ENCODE peak calls at places on chromosome 18, in ten cellular contexts. I is esophagus muscularis mucosa; V is H7; D is activated naive CD4-positive, alpha-beta T cell treated with anti-CD3 and anti-CD28 coated beads for 36 hours; K is mesendoderm; S is iris pigment epithelial cell; J is prostate gland; X is hepatic stellate cell; A is hypothalamus; L is cardiac septum. R is an unnamed sample.

GRCh38 chr18:69996951-69997798 is 49.5 kb upstream of the CD226 start:
- DNase-seq in V (no peak), K (no peak), D (no peak), J (no peak), A (no peak), X (no peak), S (no peak), I (no peak), L (no peak), R (no peak)

GRCh38 chr18:25047983-25048382 is 304.0 kb downstream of the ZNF521 start:
- DNase-seq in X (no peak), J (no peak), D (no peak), S (no peak), V (peak), L (no peak), I (peak), A (no peak), K (peak), R (no peak)

GRCh38 chr18:35117951-35118411 is 76.8 kb downstream of the MAPRE2 start:
- DNase-seq in J (no peak), D (no peak), L (no peak), I (no peak), A (peak), S (peak), K (no peak), V (no peak), X (peak), R (peak)

GRCh38 chr18:26103579-26103978 is 13.2 kb upstream of the SS18 start:
- DNase-seq in J (no peak), S (no peak), D (peak), A (no peak), V (peak), K (peak), L (no peak), X (no peak), I (no peak), R (peak)

GRCh38 chr18:45562567-45563479 is 52.5 kb upstream of the SLC14A2 start:
- DNase-seq in K (no peak), V (no peak), J (no peak), A (no peak), D (no peak), I (no peak), X (no peak), S (peak), L (no peak), R (no peak)

GRCh38 chr18:46632401-46633089 is 24.5 kb downstream of the LOXHD1 start:
- DNase-seq in K (no peak), L (peak), I (no peak), S (peak), D (no peak), V (no peak), X (no peak), J (no peak), A (no peak), R (no peak)

GRCh38 chr18:5900249-5900648 is 4.9 kb upstream of the TMEM200C start:
- DNase-seq in K (peak), J (no peak), X (no peak), V (no peak), D (no peak), S (peak), I (no peak), A (no peak), L (no peak), R (no peak)

GRCh38 chr18:24631238-24632025 is 171.0 kb downstream of the HRH4 start:
- DNase-seq in A (no peak), X (no peak), L (no peak), D (peak), K (peak), J (no peak), S (no peak), I (peak), V (peak), R (no peak)

GRCh38 chr18:77635441-77635840 is 385.8 kb downstream of the GALR1 start:
- DNase-seq in A (no peak), L (no peak), K (no peak), I (peak), D (no peak), S (no peak), V (no peak), J (no peak), X (no peak), R (no peak)

GRCh38 chr18:22332590-22332989 is 85.1 kb downstream of the CTAGE1 start:
- DNase-seq in V (peak), X (no peak), S (no peak), L (no peak), I (no peak), A (no peak), K (peak), J (no peak), D (no peak), R (no peak)